ENCODE peak calls at places on chromosomes 13 and 19, in eight cellular contexts. One of them, this sample, is unnamed.

GRCh38 chr19:3024870-3025515 is 4.1 kb downstream of the TLE2 start:
- DNase-seq in HCT116: no peak
- DNase-seq in neuronal stem cell: no peak
- DNase-seq in mammary epithelial cell: no peak
- DNase-seq in IMR-90: no peak
- DNase-seq in GM23248: no peak
- DNase-seq in trophoblast cell: no peak
- DNase-seq in neural progenitor cell: peak
- DNase-seq in this sample: no peak

GRCh38 chr19:50896591-50897190 is 14.5 kb downstream of the KLK4 start:
- DNase-seq in mammary epithelial cell: peak
- DNase-seq in trophoblast cell: peak
- DNase-seq in GM23248: peak
- DNase-seq in neural progenitor cell: no peak
- DNase-seq in neuronal stem cell: no peak
- DNase-seq in IMR-90: peak
- DNase-seq in HCT116: peak
- DNase-seq in this sample: peak

GRCh38 chr13:20378721-20379120 is 146.6 kb upstream of the GJB6 start:
- DNase-seq in trophoblast cell: no peak
- DNase-seq in neuronal stem cell: no peak
- DNase-seq in GM23248: no peak
- DNase-seq in HCT116: no peak
- DNase-seq in neural progenitor cell: no peak
- DNase-seq in IMR-90: no peak
- DNase-seq in mammary epithelial cell: no peak
- DNase-seq in this sample: no peak

GRCh38 chr13:107239213-107239612 is 671.3 kb upstream of the ARGLU1 start:
- DNase-seq in GM23248: no peak
- DNase-seq in trophoblast cell: no peak
- DNase-seq in neuronal stem cell: no peak
- DNase-seq in IMR-90: no peak
- DNase-seq in mammary epithelial cell: no peak
- DNase-seq in neural progenitor cell: no peak
- DNase-seq in HCT116: no peak
- DNase-seq in this sample: no peak

GRCh38 chr19:2624537-2625091 is 77.9 kb downstream of the GNG7 start:
- DNase-seq in neuronal stem cell: no peak
- DNase-seq in mammary epithelial cell: no peak
- DNase-seq in HCT116: no peak
- DNase-seq in GM23248: peak
- DNase-seq in trophoblast cell: peak
- DNase-seq in IMR-90: no peak
- DNase-seq in neural progenitor cell: peak
- DNase-seq in this sample: no peak

GRCh38 chr19:794989-795658 is 2.1 kb upstream of the PTBP1 start:
- DNase-seq in GM23248: peak
- DNase-seq in IMR-90: no peak
- DNase-seq in mammary epithelial cell: no peak
- DNase-seq in HCT116: no peak
- DNase-seq in neuronal stem cell: no peak
- DNase-seq in trophoblast cell: no peak
- DNase-seq in neural progenitor cell: no peak
- DNase-seq in this sample: no peak

GRCh38 chr13:111361046-111361872 is 40.8 kb downstream of the TEX29 start:
- DNase-seq in trophoblast cell: no peak
- DNase-seq in GM23248: no peak
- DNase-seq in HCT116: no peak
- DNase-seq in mammary epithelial cell: no peak
- DNase-seq in neural progenitor cell: no peak
- DNase-seq in IMR-90: no peak
- DNase-seq in neuronal stem cell: no peak
- DNase-seq in this sample: no peak

GRCh38 chr19:37227996-37228395 is 10.0 kb downstream of the ZNF383 start:
- DNase-seq in IMR-90: no peak
- DNase-seq in GM23248: peak
- DNase-seq in mammary epithelial cell: no peak
- DNase-seq in neuronal stem cell: no peak
- DNase-seq in trophoblast cell: peak
- DNase-seq in HCT116: no peak
- DNase-seq in neural progenitor cell: peak
- DNase-seq in this sample: no peak

GRCh38 chr19:57280913-57281425 is 684 bp downstream of the ZNF460 start:
- DNase-seq in neuronal stem cell: no peak
- DNase-seq in HCT116: no peak
- DNase-seq in trophoblast cell: no peak
- DNase-seq in GM23248: peak
- DNase-seq in mammary epithelial cell: peak
- DNase-seq in IMR-90: no peak
- DNase-seq in neural progenitor cell: no peak
- DNase-seq in this sample: peak

GRCh38 chr13:41700790-41701310 is 243.5 kb downstream of the RGCC start:
- DNase-seq in HCT116: no peak
- DNase-seq in neural progenitor cell: no peak
- DNase-seq in neuronal stem cell: no peak
- DNase-seq in trophoblast cell: no peak
- DNase-seq in GM23248: peak
- DNase-seq in IMR-90: peak
- DNase-seq in mammary epithelial cell: peak
- DNase-seq in this sample: peak

GRCh38 chr13:95676100-95676774 is 702 bp upstream of the DNAJC3 start:
- DNase-seq in trophoblast cell: peak
- DNase-seq in mammary epithelial cell: peak
- DNase-seq in neuronal stem cell: no peak
- DNase-seq in GM23248: peak
- DNase-seq in IMR-90: peak
- DNase-seq in HCT116: peak
- DNase-seq in neural progenitor cell: no peak
- DNase-seq in this sample: peak

GRCh38 chr13:62375653-62376052 is 960.0 kb upstream of the PCDH20 start:
- DNase-seq in GM23248: no peak
- DNase-seq in neuronal stem cell: no peak
- DNase-seq in IMR-90: no peak
- DNase-seq in mammary epithelial cell: no peak
- DNase-seq in HCT116: no peak
- DNase-seq in neural progenitor cell: no peak
- DNase-seq in trophoblast cell: no peak
- DNase-seq in this sample: no peak

GRCh38 chr13:22235285-22235949 is 564.5 kb downstream of the FGF9 start:
- DNase-seq in HCT116: peak
- DNase-seq in GM23248: peak
- DNase-seq in neural progenitor cell: peak
- DNase-seq in mammary epithelial cell: no peak
- DNase-seq in trophoblast cell: no peak
- DNase-seq in IMR-90: peak
- DNase-seq in neuronal stem cell: no peak
- DNase-seq in this sample: no peak

GRCh38 chr13:101919541-101920306 is 467.2 kb downstream of the ITGBL1 start:
- DNase-seq in neuronal stem cell: peak
- DNase-seq in mammary epithelial cell: no peak
- DNase-seq in trophoblast cell: no peak
- DNase-seq in IMR-90: peak
- DNase-seq in neural progenitor cell: peak
- DNase-seq in HCT116: no peak
- DNase-seq in GM23248: peak
- DNase-seq in this sample: peak

GRCh38 chr19:11025006-11025405 is 64.2 kb downstream of the SMARCA4 start:
- DNase-seq in neural progenitor cell: no peak
- DNase-seq in neuronal stem cell: no peak
- DNase-seq in GM23248: no peak
- DNase-seq in HCT116: no peak
- DNase-seq in IMR-90: no peak
- DNase-seq in mammary epithelial cell: no peak
- DNase-seq in trophoblast cell: no peak
- DNase-seq in this sample: no peak

GRCh38 chr19:51025401-51025800 is 1.0 kb downstream of the KLK11 start:
- DNase-seq in neural progenitor cell: no peak
- DNase-seq in trophoblast cell: no peak
- DNase-seq in HCT116: no peak
- DNase-seq in GM23248: no peak
- DNase-seq in neuronal stem cell: no peak
- DNase-seq in IMR-90: no peak
- DNase-seq in mammary epithelial cell: no peak
- DNase-seq in this sample: no peak

GRCh38 chr19:7605490-7606222 is 10.0 kb downstream of the CAMSAP3 start:
- DNase-seq in GM23248: peak
- DNase-seq in HCT116: peak
- DNase-seq in trophoblast cell: no peak
- DNase-seq in neural progenitor cell: peak
- DNase-seq in IMR-90: no peak
- DNase-seq in neuronal stem cell: no peak
- DNase-seq in mammary epithelial cell: peak
- DNase-seq in this sample: no peak

GRCh38 chr19:17681505-17682125 is 6.5 kb downstream of the UNC13A start:
- DNase-seq in neuronal stem cell: no peak
- DNase-seq in mammary epithelial cell: no peak
- DNase-seq in HCT116: no peak
- DNase-seq in GM23248: peak
- DNase-seq in IMR-90: peak
- DNase-seq in neural progenitor cell: peak
- DNase-seq in trophoblast cell: no peak
- DNase-seq in this sample: peak

GRCh38 chr19:34104099-34104498 is 68.2 kb upstream of the LSM14A start:
- DNase-seq in mammary epithelial cell: no peak
- DNase-seq in neuronal stem cell: no peak
- DNase-seq in neural progenitor cell: no peak
- DNase-seq in HCT116: no peak
- DNase-seq in trophoblast cell: no peak
- DNase-seq in IMR-90: no peak
- DNase-seq in GM23248: no peak
- DNase-seq in this sample: no peak

DNA sequence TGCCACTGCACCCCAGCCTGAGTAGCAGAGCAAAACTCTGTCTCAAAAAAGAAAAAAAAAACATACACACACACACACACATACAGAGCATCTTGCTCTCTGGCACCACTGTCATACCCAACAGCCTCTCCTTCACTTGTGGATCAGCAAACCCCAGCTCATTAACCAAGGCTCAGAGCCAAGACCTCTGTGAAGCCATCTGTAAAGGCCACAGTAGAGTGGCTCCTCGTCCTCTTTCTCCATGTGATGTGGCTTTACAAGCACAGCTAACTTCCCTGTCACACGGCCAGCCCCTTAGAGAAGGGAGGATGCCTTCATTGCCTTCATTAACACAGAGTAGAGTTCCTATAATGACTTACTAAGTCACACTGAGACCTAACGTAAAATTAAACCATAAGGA is 62.7 kb upstream of the LSM14A start:
- DNase-seq in HCT116: no peak
- DNase-seq in trophoblast cell: no peak
- DNase-seq in IMR-90: no peak
- DNase-seq in mammary epithelial cell: no peak
- DNase-seq in neuronal stem cell: no peak
- DNase-seq in GM23248: no peak
- DNase-seq in neural progenitor cell: no peak
- DNase-seq in this sample: no peak
- H2AFZ ChIP-seq in HCT116: no peak
- H2AFZ ChIP-seq in trophoblast cell: no peak
- H2AFZ ChIP-seq in IMR-90: peak
- H2AFZ ChIP-seq in mammary epithelial cell: no peak
- H2AFZ ChIP-seq in neuronal stem cell: no peak
- H2AFZ ChIP-seq in GM23248: no peak
- H2AFZ ChIP-seq in neural progenitor cell: no peak
- H2AFZ ChIP-seq in this sample: no peak

GRCh38 chr13:39273953-39274352 is 235.7 kb downstream of the NHLRC3 start:
- DNase-seq in neuronal stem cell: no peak
- DNase-seq in HCT116: no peak
- DNase-seq in neural progenitor cell: peak
- DNase-seq in GM23248: no peak
- DNase-seq in trophoblast cell: peak
- DNase-seq in IMR-90: no peak
- DNase-seq in mammary epithelial cell: no peak
- DNase-seq in this sample: peak

GRCh38 chr13:39266426-39266825 is 228.2 kb downstream of the NHLRC3 start:
- DNase-seq in neuronal stem cell: no peak
- DNase-seq in trophoblast cell: no peak
- DNase-seq in mammary epithelial cell: peak
- DNase-seq in IMR-90: no peak
- DNase-seq in neural progenitor cell: no peak
- DNase-seq in HCT116: no peak
- DNase-seq in GM23248: no peak
- DNase-seq in this sample: no peak

GRCh38 chr13:39269411-39269810 is 231.2 kb downstream of the NHLRC3 start:
- DNase-seq in mammary epithelial cell: no peak
- DNase-seq in neural progenitor cell: no peak
- DNase-seq in IMR-90: no peak
- DNase-seq in HCT116: no peak
- DNase-seq in neuronal stem cell: no peak
- DNase-seq in trophoblast cell: no peak
- DNase-seq in GM23248: no peak
- DNase-seq in this sample: peak

GRCh38 chr13:39268398-39268797 is 230.1 kb downstream of the NHLRC3 start:
- DNase-seq in neural progenitor cell: no peak
- DNase-seq in GM23248: no peak
- DNase-seq in neuronal stem cell: no peak
- DNase-seq in HCT116: no peak
- DNase-seq in trophoblast cell: no peak
- DNase-seq in IMR-90: no peak
- DNase-seq in mammary epithelial cell: no peak
- DNase-seq in this sample: no peak

GRCh38 chr13:39269004-39269403 is 230.7 kb downstream of the NHLRC3 start:
- DNase-seq in neural progenitor cell: no peak
- DNase-seq in IMR-90: no peak
- DNase-seq in mammary epithelial cell: no peak
- DNase-seq in trophoblast cell: no peak
- DNase-seq in GM23248: no peak
- DNase-seq in neuronal stem cell: no peak
- DNase-seq in HCT116: no peak
- DNase-seq in this sample: no peak
- H3K9ac ChIP-seq in neural progenitor cell: no peak
- H3K9ac ChIP-seq in IMR-90: no peak
- H3K9ac ChIP-seq in mammary epithelial cell: no peak
- H3K9ac ChIP-seq in trophoblast cell: no peak
- H3K9ac ChIP-seq in GM23248: no peak
- H3K9ac ChIP-seq in neuronal stem cell: no peak
- H3K9ac ChIP-seq in HCT116: no peak
- H3K9ac ChIP-seq in this sample: no peak

GRCh38 chr13:28582892-28583240 is 76.1 kb upstream of the POMP start:
- DNase-seq in IMR-90: no peak
- DNase-seq in neuronal stem cell: no peak
- DNase-seq in mammary epithelial cell: no peak
- DNase-seq in trophoblast cell: no peak
- DNase-seq in neural progenitor cell: no peak
- DNase-seq in HCT116: no peak
- DNase-seq in GM23248: no peak
- DNase-seq in this sample: no peak
- H2AFZ ChIP-seq in IMR-90: no peak
- H2AFZ ChIP-seq in neuronal stem cell: no peak
- H2AFZ ChIP-seq in mammary epithelial cell: no peak
- H2AFZ ChIP-seq in trophoblast cell: no peak
- H2AFZ ChIP-seq in neural progenitor cell: no peak
- H2AFZ ChIP-seq in HCT116: no peak
- H2AFZ ChIP-seq in GM23248: no peak
- H2AFZ ChIP-seq in this sample: no peak

DNA sequence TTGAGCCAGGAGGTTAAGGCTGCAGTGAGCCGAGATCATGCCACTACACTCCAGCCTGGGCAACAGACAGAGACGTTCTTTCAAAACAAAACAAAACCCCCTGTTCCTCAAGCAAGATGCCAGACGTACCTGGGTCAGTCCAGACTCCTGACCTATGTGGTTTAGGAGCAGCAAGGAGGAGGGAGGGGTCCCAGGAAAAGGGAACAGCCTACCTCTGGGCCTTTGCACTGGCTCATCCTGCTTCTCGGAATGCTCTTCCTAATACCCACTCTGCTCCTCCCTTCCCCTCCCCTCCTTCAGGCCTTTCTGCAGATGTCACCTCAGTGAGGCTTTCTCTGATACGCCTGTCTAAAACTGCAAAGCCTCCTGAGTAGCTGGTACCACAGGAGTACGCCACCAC is 9.5 kb downstream of the RINL start:
- DNase-seq in neural progenitor cell: no peak
- DNase-seq in mammary epithelial cell: no peak
- DNase-seq in neuronal stem cell: no peak
- DNase-seq in IMR-90: no peak
- DNase-seq in GM23248: no peak
- DNase-seq in HCT116: no peak
- DNase-seq in trophoblast cell: peak
- DNase-seq in this sample: no peak
- H3K9ac ChIP-seq in neural progenitor cell: no peak
- H3K9ac ChIP-seq in mammary epithelial cell: no peak
- H3K9ac ChIP-seq in neuronal stem cell: peak
- H3K9ac ChIP-seq in IMR-90: no peak
- H3K9ac ChIP-seq in GM23248: no peak
- H3K9ac ChIP-seq in HCT116: no peak
- H3K9ac ChIP-seq in trophoblast cell: no peak
- H3K9ac ChIP-seq in this sample: no peak

This sample was measured in fibroblast of lung.